ENCODE peak calls at places on chromosomes 12 and 14, in six cellular contexts. V is psoas muscle, C is A549, E is fibroblast of lung, P is right atrium auricular region, N is brain microvascular endothelial cell. S is an unnamed sample.

GRCh38 chr14:31530136-31530535 is 31.1 kb upstream of the NUBPL start:
- DNase-seq in V (no peak), C (no peak), N (no peak), E (peak), P (no peak), S (peak)

GRCh38 chr14:101502761-101503392 is 58.4 kb upstream of the DIO3 start:
- DNase-seq in E (no peak), V (peak), P (peak), C (no peak), N (no peak), S (no peak)

GRCh38 chr12:96514328-96514727 is 25.0 kb downstream of the CFAP54 start:
- DNase-seq in P (no peak), V (no peak), N (no peak), E (peak), C (no peak), S (no peak)

GRCh38 chr14:65164068-65164824 is 61.9 kb upstream of the MAX start:
- DNase-seq in E (peak), P (no peak), N (peak), V (no peak), C (peak), S (peak)

GRCh38 chr12:101935769-101936741 is 58.7 kb downstream of the DRAM1 start:
- DNase-seq in C (no peak), E (peak), V (peak), P (peak), N (peak), S (peak)

GRCh38 chr12:79274571-79275064 is 410.0 kb downstream of the SYT1 start:
- DNase-seq in V (no peak), E (no peak), P (no peak), N (no peak), C (no peak), S (peak)

GRCh38 chr14:99688210-99688581 is 4.1 kb downstream of the CYP46A1 start:
- DNase-seq in E (no peak), N (no peak), P (peak), C (no peak), V (no peak), S (no peak)

GRCh38 chr12:127773520-127773919 is 493.4 kb upstream of the TMEM132C start:
- DNase-seq in E (no peak), V (no peak), N (no peak), C (no peak), P (no peak), S (no peak)

GRCh38 chr12:25130741-25131188 is 64.2 kb downstream of the DNAI7 start:
- DNase-seq in V (no peak), C (peak), N (peak), E (peak), P (no peak), S (peak)

GRCh38 chr12:51911788-51912711 is 4.7 kb downstream of the ACVRL1 start:
- DNase-seq in V (peak), N (no peak), E (peak), P (no peak), C (no peak), S (no peak)

GRCh38 chr12:84912191-84913142 is at the start of gene SLC6A15:
- DNase-seq in N (peak), V (peak), E (peak), P (no peak), C (peak), S (peak)

GRCh38 chr12:31228811-31229792 is 96.8 kb downstream of the SINHCAF start:
- DNase-seq in P (no peak), V (no peak), N (no peak), E (no peak), C (no peak), S (no peak)

GRCh38 chr12:132075026-132075713 is 68.9 kb downstream of the DDX51 start:
- DNase-seq in E (no peak), C (no peak), P (no peak), V (no peak), N (no peak), S (no peak)

GRCh38 chr12:50401383-50402155 is 884 bp downstream of the LARP4 start:
- DNase-seq in N (no peak), E (peak), V (no peak), C (no peak), P (peak), S (peak)

GRCh38 chr14:88599761-88600439 is 37.1 kb downstream of the ZC3H14 start:
- DNase-seq in N (no peak), V (no peak), P (no peak), C (no peak), E (no peak), S (no peak)

GRCh38 chr14:34461334-34462131 is 507 bp downstream of the SPTSSA start:
- DNase-seq in P (peak), V (peak), N (peak), E (peak), C (peak), S (peak)

GRCh38 chr12:73973486-73973885 is 564.1 kb upstream of the ATXN7L3B start:
- DNase-seq in P (no peak), E (no peak), C (no peak), N (no peak), V (no peak), S (no peak)

GRCh38 chr12:15883536-15883935 is 1.3 kb downstream of the STRAP start:
- DNase-seq in V (no peak), E (no peak), P (no peak), N (no peak), C (no peak), S (peak)

GRCh38 chr14:33618361-33619095 is 332.3 kb downstream of the EGLN3 start:
- DNase-seq in N (no peak), C (no peak), E (no peak), V (no peak), P (no peak), S (peak)

GRCh38 chr14:99391671-99392070 is 89.0 kb downstream of the SETD3 start:
- DNase-seq in N (peak), E (peak), V (no peak), C (no peak), P (no peak), S (peak)

GRCh38 chr12:113684053-113684907 is 212.6 kb upstream of the LHX5 start:
- DNase-seq in N (peak), C (no peak), P (no peak), E (no peak), V (no peak), S (peak)

GRCh38 chr14:68474741-68475140 is 318.1 kb downstream of the ZFP36L1 start:
- DNase-seq in C (no peak), V (no peak), P (no peak), E (no peak), N (no peak), S (no peak)

GRCh38 chr12:67356400-67356799 is 87.2 kb downstream of the CAND1 start:
- DNase-seq in P (no peak), V (no peak), N (no peak), E (no peak), C (no peak), S (no peak)

GRCh38 chr14:24275524-24276139 is 4.2 kb upstream of the RABGGTA start:
- DNase-seq in C (no peak), N (no peak), P (no peak), E (no peak), V (peak), S (no peak)

GRCh38 chr14:34368115-34368970 is 93.7 kb downstream of the SPTSSA start:
- DNase-seq in E (peak), C (no peak), N (no peak), V (no peak), P (no peak), S (peak)

GRCh38 chr12:33634544-33634943 is 194.9 kb upstream of the SYT10 start:
- DNase-seq in P (no peak), E (no peak), V (no peak), C (no peak), N (no peak), S (no peak)

GRCh38 chr14:84421611-84422010 is 1108.3 kb upstream of the FLRT2 start:
- DNase-seq in P (no peak), C (no peak), E (no peak), N (no peak), V (no peak), S (no peak)

GRCh38 chr14:31420013-31420318 is 384 bp downstream of the HEATR5A start:
- DNase-seq in P (peak), C (peak), N (no peak), V (peak), E (no peak), S (no peak)

GRCh38 chr12:133190176-133190575 is 8.9 kb downstream of the ZNF268 start:
- DNase-seq in N (no peak), V (no peak), C (no peak), E (no peak), P (no peak), S (no peak)

GRCh38 chr12:122793685-122794106 is 19.3 kb downstream of the CCDC62 start:
- DNase-seq in E (peak), V (no peak), P (no peak), C (peak), N (peak), S (peak)

GRCh38 chr14:21978184-21978998 is 304.8 kb upstream of the OR4E1 start:
- DNase-seq in C (peak), V (no peak), E (peak), N (peak), P (no peak), S (peak)

GRCh38 chr12:98440165-98440581 is 75.2 kb upstream of the TMPO start:
- DNase-seq in N (peak), V (peak), E (peak), P (peak), C (no peak), S (peak)

GRCh38 chr12:65867428-65867827 is 43.1 kb downstream of the HMGA2 start:
- DNase-seq in P (no peak), C (no peak), E (peak), V (no peak), N (peak), S (peak)

GRCh38 chr14:51473808-51474207 is 177.9 kb upstream of the FRMD6 start:
- DNase-seq in C (no peak), E (no peak), N (peak), P (no peak), V (no peak), S (peak)

GRCh38 chr14:73610692-73611091 is 1.6 kb upstream of the ACOT6 start:
- DNase-seq in C (no peak), P (no peak), V (no peak), E (peak), N (no peak), S (peak)

GRCh38 chr14:73613046-73613383 is 698 bp downstream of the ACOT6 start:
- DNase-seq in N (no peak), C (no peak), V (no peak), P (no peak), E (peak), S (no peak)

GRCh38 chr14:73612339-73613045 is at the start of gene ACOT6:
- DNase-seq in C (peak), P (peak), E (peak), N (peak), V (peak), S (peak)

GRCh38 chr14:73616831-73617230 is 4.5 kb downstream of the ACOT6 start:
- DNase-seq in P (no peak), V (no peak), N (no peak), C (no peak), E (no peak), S (no peak)

GRCh38 chr14:73613419-73613963 is 1.2 kb downstream of the ACOT6 start:
- DNase-seq in E (no peak), V (no peak), N (no peak), P (no peak), C (no peak), S (no peak)
- H3K4me3 ChIP-seq in E (no peak), V (peak), N (no peak), P (peak), C (peak), S (no peak)

GRCh38 chr12:115455268-115455681 is 771.3 kb upstream of the TBX3 start:
- DNase-seq in V (no peak), N (no peak), P (no peak), E (no peak), C (no peak), S (no peak)
- TF ChIP-seq CTCF in V (no peak), N (no peak), P (no peak), E (no peak), C (no peak), S (no peak)

GRCh38 chr12:80710727-80711066 is 3.3 kb downstream of the MYF6 start:
- DNase-seq in P (no peak), C (no peak), N (no peak), E (no peak), V (no peak), S (no peak)
- H3K4me3 ChIP-seq in P (no peak), C (no peak), N (no peak), E (no peak), V (peak), S (no peak)

GRCh38 chr14:90726656-90727055 is 89.6 kb downstream of the TTC7B start:
- DNase-seq in E (peak), C (no peak), N (peak), P (no peak), V (peak), S (peak)
- TF ChIP-seq CTCF in E (peak), C (no peak), N (peak), P (peak), V (peak), S (peak)

DNA sequence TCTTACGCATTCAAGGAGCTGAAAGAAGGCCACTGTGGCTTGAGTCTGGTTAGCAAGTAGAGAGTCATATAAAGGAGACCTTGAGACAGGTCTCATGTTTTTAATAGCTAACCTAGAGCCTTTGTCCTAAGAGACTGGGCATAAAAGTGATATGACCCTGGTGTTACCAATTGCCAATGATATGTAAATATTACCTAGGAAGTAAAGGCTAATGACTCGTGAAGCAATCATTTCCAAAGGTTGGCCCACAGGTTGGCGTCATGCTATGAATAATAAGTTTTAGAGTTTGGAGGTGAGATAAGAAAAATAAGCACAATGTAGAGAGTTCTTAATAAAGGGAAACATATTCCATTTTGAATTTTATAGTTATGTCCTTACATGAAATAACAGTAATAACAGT is 116.6 kb upstream of the PLEKHA5 start:
- DNase-seq in V (no peak), N (no peak), C (no peak), E (no peak), P (no peak), S (no peak)
- H3K4me3 ChIP-seq in V (no peak), N (no peak), C (no peak), E (no peak), P (no peak), S (no peak)

GRCh38 chr14:61190341-61190740 is 90.8 kb downstream of the TMEM30B start:
- DNase-seq in E (no peak), C (no peak), P (no peak), N (no peak), V (no peak), S (no peak)

GRCh38 chr14:61188196-61188595 is 92.9 kb downstream of the TMEM30B start:
- DNase-seq in C (peak), P (no peak), V (peak), E (peak), N (peak), S (no peak)

GRCh38 chr14:61187642-61187905 is 93.6 kb downstream of the TMEM30B start:
- DNase-seq in E (no peak), C (no peak), P (no peak), V (no peak), N (no peak), S (no peak)

GRCh38 chr14:61186793-61187641 is 94.1 kb downstream of the TMEM30B start:
- DNase-seq in N (peak), E (peak), V (no peak), C (no peak), P (no peak), S (no peak)

GRCh38 chr14:61188936-61189808 is 92.0 kb downstream of the TMEM30B start:
- DNase-seq in E (peak), V (peak), P (peak), C (peak), N (peak), S (peak)
- TF ChIP-seq CTCF in E (peak), V (peak), P (peak), C (peak), N (peak), S (peak)

GRCh38 chr12:13358391-13358905 is 161.9 kb downstream of the EMP1 start:
- DNase-seq in P (no peak), C (no peak), V (no peak), E (no peak), N (no peak), S (no peak)
- H3K4me3 ChIP-seq in P (no peak), C (no peak), V (no peak), E (no peak), N (no peak), S (no peak)

DNA sequence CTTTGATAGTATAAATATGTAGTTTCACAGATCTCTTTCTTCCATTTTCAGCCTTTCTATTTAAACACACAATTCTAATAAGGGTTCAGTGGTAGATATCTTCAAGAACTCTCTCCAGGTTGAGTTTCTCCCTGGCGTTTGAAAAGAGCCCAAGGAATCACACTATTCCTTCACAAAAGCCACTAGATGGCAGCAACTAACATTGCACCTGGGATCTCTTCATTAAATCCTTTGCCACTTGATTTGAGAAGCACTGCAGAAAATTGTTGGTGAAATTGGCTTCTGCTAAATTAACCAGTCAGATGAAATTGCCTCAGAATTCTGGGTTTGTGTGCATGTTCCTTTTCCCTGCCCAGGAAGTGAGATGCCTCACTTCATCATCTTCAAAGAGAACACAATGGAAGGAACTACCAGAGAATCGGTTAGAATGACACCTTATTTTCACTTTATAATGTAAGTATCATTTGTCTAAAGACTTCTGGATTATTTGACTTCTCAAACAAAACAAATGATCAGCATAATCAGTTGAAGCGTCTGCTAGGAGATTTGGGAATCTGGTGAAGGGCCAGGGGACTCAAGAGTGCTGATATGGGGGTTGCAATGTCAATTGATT is 6.8 kb downstream of the CCDC198 start:
- DNase-seq in E (peak), P (no peak), V (no peak), N (peak), C (no peak), S (peak)
- TF ChIP-seq CTCF in E (peak), P (peak), V (peak), N (peak), C (peak), S (peak)

DNA sequence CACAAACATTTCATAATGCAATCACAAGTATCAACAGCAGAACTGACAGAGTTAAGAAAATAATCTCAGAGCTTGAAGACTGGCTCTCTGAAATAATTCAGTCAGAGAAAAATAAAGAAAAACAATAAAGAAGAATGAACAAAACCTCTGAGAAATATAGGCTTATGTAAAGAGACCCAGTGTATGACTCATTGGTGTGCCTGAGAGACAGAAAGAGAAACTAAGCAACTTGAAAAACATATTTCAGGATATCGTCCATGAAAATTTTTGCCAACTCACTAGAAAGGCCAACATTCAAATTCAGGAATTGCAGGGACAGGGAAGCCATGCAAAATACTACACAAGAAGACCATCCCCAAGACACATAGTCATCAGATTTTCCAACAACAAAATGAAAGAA is 56.2 kb downstream of the APOBEC1 start:
- DNase-seq in P (no peak), V (no peak), C (no peak), N (peak), E (peak), S (peak)
- H3K4me3 ChIP-seq in P (no peak), V (no peak), C (no peak), N (peak), E (no peak), S (no peak)